ENCODE peak calls at places on chromosomes 16 and 17, in eight cellular contexts. H is ELF-1, E is prostate gland, B is endothelial cell, T is T-helper 1 cell, Z is NCI-H1694, G is iris pigment epithelial cell, M is HCT116. R is an unnamed sample.

GRCh38 chr17:75174996-75175395 is 7.8 kb downstream of the SUMO2 start:
- DNase-seq in T (no peak), M (no peak), Z (no peak), G (no peak), H (no peak), B (no peak), E (no peak), R (no peak)

GRCh38 chr17:7888184-7888920 is at the start of gene CHD3:
- DNase-seq in Z (peak; percentile 36), H (peak; percentile 86), T (peak; percentile 47), G (peak; percentile 46), M (no peak), E (peak; percentile 87), B (no peak), R (peak; percentile 18)

GRCh38 chr17:56595831-56596740 is 2.6 kb downstream of the NOG start:
- DNase-seq in G (peak; percentile 20), Z (no peak), T (peak; percentile 14), E (no peak), B (peak; percentile 10), H (peak; percentile 76), M (no peak), R (peak; percentile 54)

GRCh38 chr16:29925805-29926674 is at the start of gene KCTD13:
- DNase-seq in T (peak; percentile 85), Z (peak; percentile 31), M (peak; percentile 48), B (peak; percentile 97), H (peak; percentile 97), G (peak; percentile 67), E (peak; percentile 82), R (peak; percentile 88)

GRCh38 chr16:12054396-12054795 is 77.9 kb downstream of the SNX29 start:
- DNase-seq in G (no peak), Z (no peak), H (no peak), T (no peak), E (no peak), M (no peak), B (no peak), R (no peak)

GRCh38 chr17:64368277-64368676 is 22.4 kb downstream of the PECAM1 start:
- DNase-seq in G (no peak), T (no peak), H (no peak), M (no peak), B (no peak), Z (no peak), E (no peak), R (no peak)

GRCh38 chr16:89443727-89444084 is 46.7 kb downstream of the ANKRD11 start:
- DNase-seq in Z (no peak), G (no peak), E (peak; percentile 58), T (no peak), B (no peak), M (no peak), H (no peak), R (no peak)

GRCh38 chr17:66426397-66427033 is 124.1 kb downstream of the PRKCA start:
- DNase-seq in T (peak; percentile 85), G (peak; percentile 46), Z (no peak), B (no peak), E (no peak), H (peak; percentile 40), M (peak; percentile 31), R (peak; percentile 45)

GRCh38 chr17:79728169-79728907 is 2.4 kb upstream of the ENPP7 start:
- DNase-seq in G (peak; percentile 90), Z (peak; percentile 92), M (peak; percentile 88), T (peak; percentile 87), H (peak; percentile 95), B (peak; percentile 81), E (peak; percentile 62), R (peak; percentile 93)

GRCh38 chr17:64092952-64093451 is 36.9 kb downstream of the ERN1 start:
- DNase-seq in H (no peak), G (no peak), T (peak; percentile 71), M (no peak), B (no peak), E (no peak), Z (no peak), R (no peak)

GRCh38 chr17:9976283-9977009 is 71.4 kb upstream of the RCVRN start:
- DNase-seq in H (peak; percentile 53), B (no peak), E (no peak), M (no peak), Z (no peak), G (no peak), T (no peak), R (no peak)

GRCh38 chr16:89285381-89285780 is 67.9 kb downstream of the ZNF778 start:
- DNase-seq in G (no peak), B (no peak), H (no peak), Z (no peak), M (no peak), E (no peak), T (no peak), R (no peak)

GRCh38 chr17:79053251-79053925 is 21.2 kb upstream of the ENGASE start:
- DNase-seq in G (no peak), H (no peak), M (no peak), Z (no peak), T (no peak), E (no peak), B (no peak), R (peak; percentile 75)

R was measured in NCI-H524.